ENCODE peak calls at places on chromosomes 2 and 18, in ten cellular contexts. I is T-helper 22 cell, E is substantia nigra, D is SJSA1, H is HEK293T, T is GM18507, F is putamen, J is AG08395, A is neural progenitor cell, R is fibroblast of lung. G is an unnamed sample.

GRCh38 chr2:84855730-84856129 is 25.2 kb downstream of the TRABD2A start:
- DNase-seq in I (no peak), E (no peak), D (no peak), H (no peak), T (no peak), F (no peak), J (no peak), A (peak), R (no peak), G (no peak)

GRCh38 chr2:238727585-238728321 is 120.1 kb upstream of the TWIST2 start:
- DNase-seq in I (no peak), E (no peak), D (no peak), H (no peak), T (no peak), F (no peak), J (peak), A (no peak), R (peak), G (peak)

GRCh38 chr18:5422626-5423025 is 121.2 kb downstream of the EPB41L3 start:
- DNase-seq in I (no peak), E (no peak), D (no peak), H (no peak), T (no peak), F (no peak), J (no peak), A (no peak), R (no peak), G (no peak)

GRCh38 chr2:157837851-157838441 is 38.2 kb downstream of the ACVR1 start:
- DNase-seq in I (no peak), E (peak), D (peak), H (no peak), T (no peak), F (peak), J (peak), A (no peak), R (peak), G (no peak)

GRCh38 chr2:183093857-183094657 is 15.5 kb downstream of the DUSP19 start:
- DNase-seq in I (no peak), E (no peak), D (peak), H (no peak), T (no peak), F (no peak), J (peak), A (no peak), R (peak), G (no peak)

GRCh38 chr2:205937193-205937592 is 148.8 kb downstream of the INO80D start:
- DNase-seq in I (no peak), E (no peak), D (no peak), H (no peak), T (no peak), F (no peak), J (no peak), A (no peak), R (no peak), G (no peak)

GRCh38 chr2:223819891-223820290 is 17.5 kb downstream of the AP1S3 start:
- DNase-seq in I (no peak), E (no peak), D (no peak), H (no peak), T (no peak), F (no peak), J (no peak), A (no peak), R (no peak), G (no peak)

GRCh38 chr2:130972410-130972809 is 120.8 kb downstream of the FAM168B start:
- DNase-seq in I (no peak), E (no peak), D (no peak), H (no peak), T (no peak), F (no peak), J (no peak), A (no peak), R (no peak), G (no peak)

GRCh38 chr2:150182564-150183249 is 304.8 kb downstream of the RND3 start:
- DNase-seq in I (no peak), E (no peak), D (no peak), H (no peak), T (no peak), F (no peak), J (no peak), A (no peak), R (no peak), G (no peak)

GRCh38 chr2:223469270-223470057 is 132.7 kb downstream of the SCG2 start:
- DNase-seq in I (no peak), E (no peak), D (no peak), H (no peak), T (no peak), F (no peak), J (peak), A (no peak), R (peak), G (no peak)

GRCh38 chr2:284896-285492 is 2.9 kb downstream of the ALKAL2 start:
- DNase-seq in I (no peak), E (no peak), D (no peak), H (no peak), T (no peak), F (no peak), J (no peak), A (no peak), R (no peak), G (peak)

GRCh38 chr2:196598846-196599245 is 40.7 kb upstream of the CCDC150 start:
- DNase-seq in I (no peak), E (no peak), D (peak), H (no peak), T (no peak), F (no peak), J (no peak), A (no peak), R (no peak), G (no peak)

GRCh38 chr2:102615620-102616436 is 3.5 kb upstream of the SLC9A2 start:
- DNase-seq in I (no peak), E (no peak), D (peak), H (peak), T (peak), F (peak), J (peak), A (peak), R (peak), G (no peak)

GRCh38 chr2:111122631-111123421 is 2.1 kb downstream of the BCL2L11 start:
- DNase-seq in I (no peak), E (peak), D (peak), H (peak), T (no peak), F (peak), J (peak), A (peak), R (peak), G (no peak)

GRCh38 chr2:235591921-235592320 is 98.1 kb downstream of the AGAP1 start:
- DNase-seq in I (no peak), E (no peak), D (no peak), H (no peak), T (no peak), F (no peak), J (no peak), A (no peak), R (peak), G (no peak)

GRCh38 chr2:240961878-240962277 is 36.5 kb upstream of the SNED1 start:
- DNase-seq in I (no peak), E (no peak), D (no peak), H (no peak), T (no peak), F (no peak), J (no peak), A (no peak), R (no peak), G (no peak)

GRCh38 chr2:12549641-12550040 is 167.1 kb upstream of the TRIB2 start:
- DNase-seq in I (no peak), E (no peak), D (peak), H (no peak), T (no peak), F (no peak), J (peak), A (no peak), R (no peak), G (no peak)

GRCh38 chr2:207219716-207220414 is 54.1 kb upstream of the KLF7 start:
- DNase-seq in I (no peak), E (no peak), D (peak), H (no peak), T (no peak), F (no peak), J (peak), A (no peak), R (peak), G (no peak)

GRCh38 chr2:167438206-167438605 is 549.9 kb downstream of the XIRP2 start:
- DNase-seq in I (no peak), E (no peak), D (no peak), H (no peak), T (no peak), F (no peak), J (no peak), A (no peak), R (peak), G (no peak)

GRCh38 chr18:3180325-3180724 is 39.4 kb downstream of the MYOM1 start:
- DNase-seq in I (no peak), E (no peak), D (peak), H (no peak), T (no peak), F (no peak), J (peak), A (peak), R (peak), G (no peak)

GRCh38 chr2:75053484-75054112 is 95.2 kb downstream of the POLE4 start:
- DNase-seq in I (no peak), E (no peak), D (peak), H (peak), T (peak), F (no peak), J (peak), A (peak), R (no peak), G (no peak)

GRCh38 chr2:146414456-146414855 is 1430.4 kb upstream of the ACVR2A start:
- DNase-seq in I (no peak), E (no peak), D (no peak), H (no peak), T (no peak), F (no peak), J (no peak), A (no peak), R (no peak), G (no peak)

GRCh38 chr2:238883315-238884004 is 35.6 kb downstream of the TWIST2 start:
- DNase-seq in I (no peak), E (no peak), D (no peak), H (no peak), T (no peak), F (no peak), J (peak), A (no peak), R (no peak), G (no peak)

GRCh38 chr2:168814939-168815907 is 12.8 kb downstream of the NOSTRIN start:
- DNase-seq in I (no peak), E (no peak), D (no peak), H (no peak), T (no peak), F (no peak), J (no peak), A (peak), R (no peak), G (no peak)

GRCh38 chr18:65725421-65726050 is 25.3 kb upstream of the CDH7 start:
- DNase-seq in I (no peak), E (no peak), D (no peak), H (peak), T (no peak), F (no peak), J (no peak), A (peak), R (no peak), G (no peak)

G was measured in vagina.